ENCODE peak calls at places on chromosomes 6 and 20, in ten cellular contexts. One of them, this sample, is unnamed.

GRCh38 chr6:122025104-122025503 is 374.3 kb upstream of the HSF2 start:
- DNase-seq in GM23338: no peak
- DNase-seq in Panc1: no peak
- DNase-seq in HL-60: no peak
- DNase-seq in breast epithelium: no peak
- DNase-seq in sigmoid colon: no peak
- DNase-seq in H1: no peak
- DNase-seq in SK-N-MC: no peak
- DNase-seq in spleen: no peak
- DNase-seq in upper lobe of left lung: no peak
- DNase-seq in this sample: no peak

GRCh38 chr20:32709528-32710121 is 33.6 kb downstream of the COMMD7 start:
- DNase-seq in GM23338: no peak
- DNase-seq in Panc1: no peak
- DNase-seq in HL-60: no peak
- DNase-seq in breast epithelium: no peak
- DNase-seq in sigmoid colon: no peak
- DNase-seq in H1: no peak
- DNase-seq in SK-N-MC: no peak
- DNase-seq in spleen: no peak
- DNase-seq in upper lobe of left lung: no peak
- DNase-seq in this sample: no peak

GRCh38 chr20:51541189-51542032 is 1.1 kb downstream of the NFATC2 start:
- DNase-seq in GM23338: peak
- DNase-seq in Panc1: no peak
- DNase-seq in HL-60: peak
- DNase-seq in breast epithelium: peak
- DNase-seq in sigmoid colon: peak
- DNase-seq in H1: no peak
- DNase-seq in SK-N-MC: no peak
- DNase-seq in spleen: peak
- DNase-seq in upper lobe of left lung: peak
- DNase-seq in this sample: peak

GRCh38 chr20:50067461-50067860 is 45.5 kb downstream of the UBE2V1 start:
- DNase-seq in GM23338: no peak
- DNase-seq in Panc1: no peak
- DNase-seq in HL-60: no peak
- DNase-seq in breast epithelium: no peak
- DNase-seq in sigmoid colon: no peak
- DNase-seq in H1: no peak
- DNase-seq in SK-N-MC: no peak
- DNase-seq in spleen: no peak
- DNase-seq in upper lobe of left lung: no peak
- DNase-seq in this sample: no peak

GRCh38 chr6:89986650-89987074 is 92.4 kb downstream of the GJA10 start:
- DNase-seq in GM23338: no peak
- DNase-seq in Panc1: no peak
- DNase-seq in HL-60: no peak
- DNase-seq in breast epithelium: no peak
- DNase-seq in sigmoid colon: no peak
- DNase-seq in H1: no peak
- DNase-seq in SK-N-MC: no peak
- DNase-seq in spleen: no peak
- DNase-seq in upper lobe of left lung: no peak
- DNase-seq in this sample: no peak

GRCh38 chr6:897561-898207 is 204.7 kb upstream of the EXOC2 start:
- DNase-seq in GM23338: no peak
- DNase-seq in Panc1: no peak
- DNase-seq in HL-60: no peak
- DNase-seq in breast epithelium: no peak
- DNase-seq in sigmoid colon: no peak
- DNase-seq in H1: no peak
- DNase-seq in SK-N-MC: no peak
- DNase-seq in spleen: no peak
- DNase-seq in upper lobe of left lung: no peak
- DNase-seq in this sample: no peak

GRCh38 chr20:5548112-5548511 is 202.1 kb upstream of the SHLD1 start:
- DNase-seq in GM23338: no peak
- DNase-seq in Panc1: no peak
- DNase-seq in HL-60: no peak
- DNase-seq in breast epithelium: no peak
- DNase-seq in sigmoid colon: no peak
- DNase-seq in H1: no peak
- DNase-seq in SK-N-MC: no peak
- DNase-seq in spleen: no peak
- DNase-seq in upper lobe of left lung: no peak
- DNase-seq in this sample: no peak

GRCh38 chr6:117956386-117956785 is 49.3 kb downstream of the SLC35F1 start:
- DNase-seq in GM23338: no peak
- DNase-seq in Panc1: no peak
- DNase-seq in HL-60: no peak
- DNase-seq in breast epithelium: no peak
- DNase-seq in sigmoid colon: no peak
- DNase-seq in H1: no peak
- DNase-seq in SK-N-MC: no peak
- DNase-seq in spleen: no peak
- DNase-seq in upper lobe of left lung: no peak
- DNase-seq in this sample: no peak

GRCh38 chr6:33297406-33297955 is 1.3 kb downstream of the RGL2 start:
- DNase-seq in GM23338: peak
- DNase-seq in Panc1: no peak
- DNase-seq in HL-60: no peak
- DNase-seq in breast epithelium: peak
- DNase-seq in sigmoid colon: no peak
- DNase-seq in H1: no peak
- DNase-seq in SK-N-MC: no peak
- DNase-seq in spleen: peak
- DNase-seq in upper lobe of left lung: peak
- DNase-seq in this sample: peak

GRCh38 chr6:52598123-52598823 is 21.4 kb upstream of the TRAM2 start:
- DNase-seq in GM23338: peak
- DNase-seq in Panc1: no peak
- DNase-seq in HL-60: peak
- DNase-seq in breast epithelium: no peak
- DNase-seq in sigmoid colon: peak
- DNase-seq in H1: peak
- DNase-seq in SK-N-MC: no peak
- DNase-seq in spleen: no peak
- DNase-seq in upper lobe of left lung: no peak
- DNase-seq in this sample: peak

GRCh38 chr6:126631343-126631742 is 291.4 kb downstream of the CENPW start:
- DNase-seq in GM23338: no peak
- DNase-seq in Panc1: no peak
- DNase-seq in HL-60: no peak
- DNase-seq in breast epithelium: no peak
- DNase-seq in sigmoid colon: no peak
- DNase-seq in H1: no peak
- DNase-seq in SK-N-MC: peak
- DNase-seq in spleen: no peak
- DNase-seq in upper lobe of left lung: no peak
- DNase-seq in this sample: no peak

GRCh38 chr6:128725271-128726233 is 157.4 kb upstream of the LAMA2 start:
- DNase-seq in GM23338: peak
- DNase-seq in Panc1: peak
- DNase-seq in HL-60: no peak
- DNase-seq in breast epithelium: no peak
- DNase-seq in sigmoid colon: no peak
- DNase-seq in H1: no peak
- DNase-seq in SK-N-MC: no peak
- DNase-seq in spleen: no peak
- DNase-seq in upper lobe of left lung: no peak
- DNase-seq in this sample: peak

GRCh38 chr6:4778086-4778485 is 1.9 kb downstream of the CDYL start:
- DNase-seq in GM23338: no peak
- DNase-seq in Panc1: no peak
- DNase-seq in HL-60: no peak
- DNase-seq in breast epithelium: no peak
- DNase-seq in sigmoid colon: no peak
- DNase-seq in H1: no peak
- DNase-seq in SK-N-MC: no peak
- DNase-seq in spleen: no peak
- DNase-seq in upper lobe of left lung: no peak
- DNase-seq in this sample: no peak

GRCh38 chr6:91029211-91029610 is 442.3 kb upstream of the MAP3K7 start:
- DNase-seq in GM23338: no peak
- DNase-seq in Panc1: no peak
- DNase-seq in HL-60: no peak
- DNase-seq in breast epithelium: no peak
- DNase-seq in sigmoid colon: no peak
- DNase-seq in H1: no peak
- DNase-seq in SK-N-MC: no peak
- DNase-seq in spleen: no peak
- DNase-seq in upper lobe of left lung: no peak
- DNase-seq in this sample: no peak

GRCh38 chr6:150126641-150127291 is 16.1 kb upstream of the PPP1R14C start:
- DNase-seq in GM23338: no peak
- DNase-seq in Panc1: no peak
- DNase-seq in HL-60: no peak
- DNase-seq in breast epithelium: no peak
- DNase-seq in sigmoid colon: no peak
- DNase-seq in H1: no peak
- DNase-seq in SK-N-MC: no peak
- DNase-seq in spleen: no peak
- DNase-seq in upper lobe of left lung: no peak
- DNase-seq in this sample: no peak

GRCh38 chr20:13099676-13100075 is 90.9 kb downstream of the SPTLC3 start:
- DNase-seq in GM23338: no peak
- DNase-seq in Panc1: no peak
- DNase-seq in HL-60: no peak
- DNase-seq in breast epithelium: no peak
- DNase-seq in sigmoid colon: no peak
- DNase-seq in H1: no peak
- DNase-seq in SK-N-MC: no peak
- DNase-seq in spleen: no peak
- DNase-seq in upper lobe of left lung: no peak
- DNase-seq in this sample: no peak

GRCh38 chr20:23050847-23051627 is 1.6 kb upstream of the THBD start:
- DNase-seq in GM23338: peak
- DNase-seq in Panc1: no peak
- DNase-seq in HL-60: no peak
- DNase-seq in breast epithelium: peak
- DNase-seq in sigmoid colon: peak
- DNase-seq in H1: peak
- DNase-seq in SK-N-MC: no peak
- DNase-seq in spleen: peak
- DNase-seq in upper lobe of left lung: peak
- DNase-seq in this sample: peak
- TF ChIP-seq POLR2AphosphoS5 in GM23338: no peak
- TF ChIP-seq POLR2AphosphoS5 in Panc1: no peak
- TF ChIP-seq POLR2AphosphoS5 in HL-60: no peak
- TF ChIP-seq POLR2AphosphoS5 in breast epithelium: no peak
- TF ChIP-seq POLR2AphosphoS5 in sigmoid colon: peak
- TF ChIP-seq POLR2AphosphoS5 in H1: no peak
- TF ChIP-seq POLR2AphosphoS5 in SK-N-MC: no peak
- TF ChIP-seq POLR2AphosphoS5 in spleen: peak
- TF ChIP-seq POLR2AphosphoS5 in upper lobe of left lung: peak
- TF ChIP-seq POLR2AphosphoS5 in this sample: no peak

DNA sequence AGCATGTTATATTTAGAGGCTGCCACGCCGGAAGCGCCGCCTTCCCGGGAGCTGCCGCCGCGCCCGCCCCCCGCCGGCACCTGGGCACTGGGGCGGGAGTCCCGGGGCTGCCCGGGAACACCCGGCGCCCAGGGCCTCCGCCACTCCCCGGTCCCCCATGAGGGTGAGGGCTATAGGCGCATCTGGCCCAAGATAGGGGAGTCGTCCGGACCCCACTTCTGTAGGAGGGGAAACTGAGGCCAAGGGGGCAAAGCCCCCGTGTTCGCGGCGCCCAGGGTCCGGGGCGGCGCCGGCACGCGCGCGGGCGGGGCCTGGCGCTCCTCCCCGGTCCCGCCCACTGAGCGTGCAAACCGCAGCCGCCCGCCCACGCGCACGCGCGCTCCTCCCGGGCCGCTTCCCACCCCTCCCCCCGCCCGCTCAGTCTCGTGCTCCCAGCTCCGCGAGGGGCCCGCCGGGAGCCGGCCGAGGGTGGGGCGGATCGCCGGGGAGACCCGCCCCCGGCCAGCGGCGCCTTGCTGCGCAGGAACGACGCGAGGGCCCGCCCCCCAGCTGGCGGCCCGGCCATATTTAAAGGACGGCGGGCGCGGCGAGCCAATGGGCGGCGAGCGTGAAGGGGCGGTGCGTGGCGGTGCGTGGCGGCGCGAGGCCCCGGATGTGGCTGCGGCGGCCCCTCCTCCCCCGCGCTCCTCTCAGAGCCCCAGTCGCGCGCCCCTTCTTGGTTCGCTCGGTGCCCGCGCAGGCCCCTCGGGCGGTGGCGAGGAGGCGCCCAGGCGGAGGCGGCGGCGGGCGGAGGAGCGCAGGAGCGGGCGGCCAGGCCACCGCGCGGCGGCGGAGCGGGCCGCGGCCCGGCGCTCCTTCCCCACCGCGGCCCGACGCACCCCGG is at the start of gene LSM14B:
- DNase-seq in GM23338: peak
- DNase-seq in Panc1: peak
- DNase-seq in HL-60: peak
- DNase-seq in breast epithelium: peak
- DNase-seq in sigmoid colon: peak
- DNase-seq in H1: peak
- DNase-seq in SK-N-MC: peak
- DNase-seq in spleen: peak
- DNase-seq in upper lobe of left lung: peak
- DNase-seq in this sample: peak
- TF ChIP-seq POLR2AphosphoS5 in GM23338: peak
- TF ChIP-seq POLR2AphosphoS5 in Panc1: peak
- TF ChIP-seq POLR2AphosphoS5 in HL-60: peak
- TF ChIP-seq POLR2AphosphoS5 in breast epithelium: no peak
- TF ChIP-seq POLR2AphosphoS5 in sigmoid colon: peak
- TF ChIP-seq POLR2AphosphoS5 in H1: no peak
- TF ChIP-seq POLR2AphosphoS5 in SK-N-MC: peak
- TF ChIP-seq POLR2AphosphoS5 in spleen: peak
- TF ChIP-seq POLR2AphosphoS5 in upper lobe of left lung: peak
- TF ChIP-seq POLR2AphosphoS5 in this sample: no peak

GRCh38 chr20:380763-381580 is 412 bp downstream of the TRIB3 start:
- DNase-seq in GM23338: peak
- DNase-seq in Panc1: no peak
- DNase-seq in HL-60: peak
- DNase-seq in breast epithelium: no peak
- DNase-seq in sigmoid colon: peak
- DNase-seq in H1: no peak
- DNase-seq in SK-N-MC: no peak
- DNase-seq in spleen: peak
- DNase-seq in upper lobe of left lung: peak
- DNase-seq in this sample: peak
- TF ChIP-seq POLR2AphosphoS5 in GM23338: peak
- TF ChIP-seq POLR2AphosphoS5 in Panc1: peak
- TF ChIP-seq POLR2AphosphoS5 in HL-60: peak
- TF ChIP-seq POLR2AphosphoS5 in breast epithelium: no peak
- TF ChIP-seq POLR2AphosphoS5 in sigmoid colon: no peak
- TF ChIP-seq POLR2AphosphoS5 in H1: no peak
- TF ChIP-seq POLR2AphosphoS5 in SK-N-MC: peak
- TF ChIP-seq POLR2AphosphoS5 in spleen: peak
- TF ChIP-seq POLR2AphosphoS5 in upper lobe of left lung: peak
- TF ChIP-seq POLR2AphosphoS5 in this sample: peak

DNA sequence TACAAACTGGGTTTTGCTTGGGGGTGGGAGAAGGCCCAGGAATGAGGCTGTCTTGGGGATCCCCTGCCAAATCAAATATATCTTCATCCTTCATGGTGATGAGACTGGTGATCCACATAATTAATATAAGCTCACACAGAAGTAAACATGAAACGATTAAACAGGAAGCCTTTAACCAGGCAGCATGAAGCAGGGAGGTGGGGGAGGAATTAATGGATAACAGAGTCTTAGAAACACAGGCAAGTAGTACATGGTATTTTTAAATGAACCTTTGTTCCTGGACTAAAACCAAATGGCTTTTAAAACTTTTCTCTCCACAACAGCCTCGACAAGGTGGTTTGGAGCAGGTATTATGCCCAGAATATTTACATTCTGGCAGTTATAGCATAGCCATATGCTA is 437.4 kb downstream of the TFAP2A start:
- DNase-seq in GM23338: no peak
- DNase-seq in Panc1: no peak
- DNase-seq in HL-60: no peak
- DNase-seq in breast epithelium: no peak
- DNase-seq in sigmoid colon: no peak
- DNase-seq in H1: no peak
- DNase-seq in SK-N-MC: no peak
- DNase-seq in spleen: no peak
- DNase-seq in upper lobe of left lung: no peak
- DNase-seq in this sample: no peak
- TF ChIP-seq POLR2AphosphoS5 in GM23338: no peak
- TF ChIP-seq POLR2AphosphoS5 in Panc1: no peak
- TF ChIP-seq POLR2AphosphoS5 in HL-60: no peak
- TF ChIP-seq POLR2AphosphoS5 in breast epithelium: no peak
- TF ChIP-seq POLR2AphosphoS5 in sigmoid colon: no peak
- TF ChIP-seq POLR2AphosphoS5 in H1: no peak
- TF ChIP-seq POLR2AphosphoS5 in SK-N-MC: no peak
- TF ChIP-seq POLR2AphosphoS5 in spleen: no peak
- TF ChIP-seq POLR2AphosphoS5 in upper lobe of left lung: no peak
- TF ChIP-seq POLR2AphosphoS5 in this sample: no peak